ENCODE peak calls at places on chromosomes 5 and 9, in seven cellular contexts. One of them, this sample, is unnamed.

GRCh38 chr9:135225619-135226228 is 138.3 kb downstream of the OLFM1 start:
- DNase-seq in ELR: no peak
- DNase-seq in brain microvascular endothelial cell: no peak
- DNase-seq in HuH-7: no peak
- DNase-seq in globus pallidus: no peak
- DNase-seq in fibroblast of pulmonary artery: no peak
- DNase-seq in SJSA1: no peak
- DNase-seq in this sample: no peak

GRCh38 chr5:53481887-53482716 is 1.7 kb downstream of the FST start:
- DNase-seq in brain microvascular endothelial cell: peak
- DNase-seq in HuH-7: peak
- DNase-seq in ELR: peak
- DNase-seq in fibroblast of pulmonary artery: peak
- DNase-seq in SJSA1: peak
- DNase-seq in globus pallidus: no peak
- DNase-seq in this sample: peak

GRCh38 chr9:77647659-77648457 is at the start of gene GNA14:
- DNase-seq in brain microvascular endothelial cell: no peak
- DNase-seq in HuH-7: no peak
- DNase-seq in ELR: peak
- DNase-seq in globus pallidus: no peak
- DNase-seq in fibroblast of pulmonary artery: peak
- DNase-seq in SJSA1: no peak
- DNase-seq in this sample: no peak

GRCh38 chr9:14098102-14098501 is 215.8 kb downstream of the NFIB start:
- DNase-seq in ELR: no peak
- DNase-seq in brain microvascular endothelial cell: peak
- DNase-seq in SJSA1: no peak
- DNase-seq in fibroblast of pulmonary artery: no peak
- DNase-seq in globus pallidus: no peak
- DNase-seq in HuH-7: no peak
- DNase-seq in this sample: no peak

GRCh38 chr5:52948418-52949076 is 40.6 kb upstream of the ITGA2 start:
- DNase-seq in fibroblast of pulmonary artery: peak
- DNase-seq in HuH-7: peak
- DNase-seq in brain microvascular endothelial cell: peak
- DNase-seq in SJSA1: peak
- DNase-seq in ELR: peak
- DNase-seq in globus pallidus: peak
- DNase-seq in this sample: peak

GRCh38 chr9:99416007-99416406 is 193.9 kb downstream of the SEC61B start:
- DNase-seq in SJSA1: no peak
- DNase-seq in fibroblast of pulmonary artery: peak
- DNase-seq in globus pallidus: no peak
- DNase-seq in HuH-7: no peak
- DNase-seq in brain microvascular endothelial cell: no peak
- DNase-seq in ELR: peak
- DNase-seq in this sample: peak

GRCh38 chr5:78771260-78772240 is 123.0 kb upstream of the LHFPL2 start:
- DNase-seq in SJSA1: no peak
- DNase-seq in brain microvascular endothelial cell: no peak
- DNase-seq in ELR: no peak
- DNase-seq in globus pallidus: no peak
- DNase-seq in HuH-7: no peak
- DNase-seq in fibroblast of pulmonary artery: peak
- DNase-seq in this sample: peak

GRCh38 chr5:122101636-122102285 is 23.7 kb upstream of the LOX start:
- DNase-seq in brain microvascular endothelial cell: peak
- DNase-seq in globus pallidus: no peak
- DNase-seq in ELR: peak
- DNase-seq in SJSA1: no peak
- DNase-seq in HuH-7: no peak
- DNase-seq in fibroblast of pulmonary artery: peak
- DNase-seq in this sample: peak

GRCh38 chr9:7862170-7862569 is 62.6 kb upstream of the DMAC1 start:
- DNase-seq in fibroblast of pulmonary artery: no peak
- DNase-seq in SJSA1: no peak
- DNase-seq in brain microvascular endothelial cell: no peak
- DNase-seq in HuH-7: no peak
- DNase-seq in ELR: no peak
- DNase-seq in globus pallidus: no peak
- DNase-seq in this sample: no peak

GRCh38 chr9:123326662-123327093 is 29.3 kb upstream of the CRB2 start:
- DNase-seq in SJSA1: no peak
- DNase-seq in brain microvascular endothelial cell: no peak
- DNase-seq in fibroblast of pulmonary artery: no peak
- DNase-seq in ELR: no peak
- DNase-seq in globus pallidus: peak
- DNase-seq in HuH-7: no peak
- DNase-seq in this sample: peak